ENCODE peak calls at places on chromosome 3, in five cellular contexts. One of them, this sample, is unnamed.

GRCh38 chr3:8839607-8840325 is 70.4 kb upstream of the OXTR start:
- DNase-seq in SHP77: no peak
- DNase-seq in left ventricle myocardium superior: no peak
- DNase-seq in stimulated activated CD4-positive, alpha-beta T cell treated with anti-CD3 and anti-CD28 coated beads, Interleukin-4, amount 100 ng/mL, for 48 hours: no peak
- DNase-seq in SK-MEL-5: no peak
- DNase-seq in this sample: no peak

GRCh38 chr3:88807471-88808090 is 299.8 kb upstream of the EPHA3 start:
- DNase-seq in SHP77: no peak
- DNase-seq in left ventricle myocardium superior: no peak
- DNase-seq in stimulated activated CD4-positive, alpha-beta T cell treated with anti-CD3 and anti-CD28 coated beads, Interleukin-4, amount 100 ng/mL, for 48 hours: no peak
- DNase-seq in SK-MEL-5: no peak
- DNase-seq in this sample: peak; percentile 39

GRCh38 chr3:151709847-151710246 is 23.9 kb upstream of the AADACL2 start:
- DNase-seq in SHP77: no peak
- DNase-seq in left ventricle myocardium superior: no peak
- DNase-seq in stimulated activated CD4-positive, alpha-beta T cell treated with anti-CD3 and anti-CD28 coated beads, Interleukin-4, amount 100 ng/mL, for 48 hours: no peak
- DNase-seq in SK-MEL-5: no peak
- DNase-seq in this sample: no peak

GRCh38 chr3:105195260-105195659 is 171.4 kb upstream of the ALCAM start:
- DNase-seq in SHP77: no peak
- DNase-seq in left ventricle myocardium superior: no peak
- DNase-seq in stimulated activated CD4-positive, alpha-beta T cell treated with anti-CD3 and anti-CD28 coated beads, Interleukin-4, amount 100 ng/mL, for 48 hours: no peak
- DNase-seq in SK-MEL-5: no peak
- DNase-seq in this sample: no peak

GRCh38 chr3:179189764-179190163 is 41.6 kb downstream of the PIK3CA start:
- DNase-seq in SHP77: no peak
- DNase-seq in left ventricle myocardium superior: no peak
- DNase-seq in stimulated activated CD4-positive, alpha-beta T cell treated with anti-CD3 and anti-CD28 coated beads, Interleukin-4, amount 100 ng/mL, for 48 hours: no peak
- DNase-seq in SK-MEL-5: no peak
- DNase-seq in this sample: no peak

GRCh38 chr3:42886294-42886822 is 10.7 kb upstream of the CYP8B1 start:
- DNase-seq in SHP77: no peak
- DNase-seq in left ventricle myocardium superior: no peak
- DNase-seq in stimulated activated CD4-positive, alpha-beta T cell treated with anti-CD3 and anti-CD28 coated beads, Interleukin-4, amount 100 ng/mL, for 48 hours: no peak
- DNase-seq in SK-MEL-5: peak; percentile 15
- DNase-seq in this sample: no peak

GRCh38 chr3:120497813-120498212 is 47.0 kb upstream of the FSTL1 start:
- DNase-seq in SHP77: no peak
- DNase-seq in left ventricle myocardium superior: no peak
- DNase-seq in stimulated activated CD4-positive, alpha-beta T cell treated with anti-CD3 and anti-CD28 coated beads, Interleukin-4, amount 100 ng/mL, for 48 hours: no peak
- DNase-seq in SK-MEL-5: no peak
- DNase-seq in this sample: no peak

GRCh38 chr3:9915252-9916141 is 1.4 kb upstream of the IL17RC start:
- DNase-seq in SHP77: no peak
- DNase-seq in left ventricle myocardium superior: peak; percentile 85
- DNase-seq in stimulated activated CD4-positive, alpha-beta T cell treated with anti-CD3 and anti-CD28 coated beads, Interleukin-4, amount 100 ng/mL, for 48 hours: no peak
- DNase-seq in SK-MEL-5: peak; percentile 32
- DNase-seq in this sample: no peak

GRCh38 chr3:49161808-49162530 is 4.2 kb downstream of the CCDC71 start:
- DNase-seq in SHP77: no peak
- DNase-seq in left ventricle myocardium superior: no peak
- DNase-seq in stimulated activated CD4-positive, alpha-beta T cell treated with anti-CD3 and anti-CD28 coated beads, Interleukin-4, amount 100 ng/mL, for 48 hours: no peak
- DNase-seq in SK-MEL-5: no peak
- DNase-seq in this sample: no peak

GRCh38 chr3:183158552-183159006 is 4.0 kb downstream of the LAMP3 start:
- DNase-seq in SHP77: no peak
- DNase-seq in left ventricle myocardium superior: no peak
- DNase-seq in stimulated activated CD4-positive, alpha-beta T cell treated with anti-CD3 and anti-CD28 coated beads, Interleukin-4, amount 100 ng/mL, for 48 hours: no peak
- DNase-seq in SK-MEL-5: peak; percentile 16
- DNase-seq in this sample: no peak

GRCh38 chr3:52779411-52780297 is 2.3 kb downstream of the ITIH1 start:
- DNase-seq in SHP77: no peak
- DNase-seq in left ventricle myocardium superior: no peak
- DNase-seq in stimulated activated CD4-positive, alpha-beta T cell treated with anti-CD3 and anti-CD28 coated beads, Interleukin-4, amount 100 ng/mL, for 48 hours: no peak
- DNase-seq in SK-MEL-5: no peak
- DNase-seq in this sample: no peak

GRCh38 chr3:169345662-169346331 is 317.7 kb downstream of the MECOM start:
- DNase-seq in SHP77: no peak
- DNase-seq in left ventricle myocardium superior: no peak
- DNase-seq in stimulated activated CD4-positive, alpha-beta T cell treated with anti-CD3 and anti-CD28 coated beads, Interleukin-4, amount 100 ng/mL, for 48 hours: no peak
- DNase-seq in SK-MEL-5: no peak
- DNase-seq in this sample: no peak

GRCh38 chr3:151439652-151440125 is 21.2 kb downstream of the IGSF10 start:
- DNase-seq in SHP77: peak; percentile 30
- DNase-seq in left ventricle myocardium superior: no peak
- DNase-seq in stimulated activated CD4-positive, alpha-beta T cell treated with anti-CD3 and anti-CD28 coated beads, Interleukin-4, amount 100 ng/mL, for 48 hours: no peak
- DNase-seq in SK-MEL-5: peak; percentile 85
- DNase-seq in this sample: no peak

GRCh38 chr3:8842293-8842692 is 72.9 kb upstream of the OXTR start:
- DNase-seq in SHP77: no peak
- DNase-seq in left ventricle myocardium superior: no peak
- DNase-seq in stimulated activated CD4-positive, alpha-beta T cell treated with anti-CD3 and anti-CD28 coated beads, Interleukin-4, amount 100 ng/mL, for 48 hours: no peak
- DNase-seq in SK-MEL-5: no peak
- DNase-seq in this sample: no peak

GRCh38 chr3:193560870-193561269 is 6.2 kb upstream of the ATP13A4 start:
- DNase-seq in SHP77: no peak
- DNase-seq in left ventricle myocardium superior: peak; percentile 48
- DNase-seq in stimulated activated CD4-positive, alpha-beta T cell treated with anti-CD3 and anti-CD28 coated beads, Interleukin-4, amount 100 ng/mL, for 48 hours: no peak
- DNase-seq in SK-MEL-5: no peak
- DNase-seq in this sample: no peak

GRCh38 chr3:171365489-171365888 is 94.7 kb downstream of the TNIK start:
- DNase-seq in SHP77: no peak
- DNase-seq in left ventricle myocardium superior: no peak
- DNase-seq in stimulated activated CD4-positive, alpha-beta T cell treated with anti-CD3 and anti-CD28 coated beads, Interleukin-4, amount 100 ng/mL, for 48 hours: no peak
- DNase-seq in SK-MEL-5: no peak
- DNase-seq in this sample: no peak

GRCh38 chr3:66450389-66451022 is 50.3 kb downstream of the LRIG1 start:
- DNase-seq in SHP77: no peak
- DNase-seq in left ventricle myocardium superior: peak; percentile 69
- DNase-seq in stimulated activated CD4-positive, alpha-beta T cell treated with anti-CD3 and anti-CD28 coated beads, Interleukin-4, amount 100 ng/mL, for 48 hours: no peak
- DNase-seq in SK-MEL-5: no peak
- DNase-seq in this sample: no peak

GRCh38 chr3:71166839-71167238 is 416.7 kb downstream of the FOXP1 start:
- DNase-seq in SHP77: peak; percentile 54
- DNase-seq in left ventricle myocardium superior: no peak
- DNase-seq in stimulated activated CD4-positive, alpha-beta T cell treated with anti-CD3 and anti-CD28 coated beads, Interleukin-4, amount 100 ng/mL, for 48 hours: no peak
- DNase-seq in SK-MEL-5: no peak
- DNase-seq in this sample: no peak

GRCh38 chr3:172678068-172678467 is 32.8 kb downstream of the NCEH1 start:
- DNase-seq in SHP77: no peak
- DNase-seq in left ventricle myocardium superior: no peak
- DNase-seq in stimulated activated CD4-positive, alpha-beta T cell treated with anti-CD3 and anti-CD28 coated beads, Interleukin-4, amount 100 ng/mL, for 48 hours: no peak
- DNase-seq in SK-MEL-5: peak; percentile 17
- DNase-seq in this sample: no peak

GRCh38 chr3:161171113-161171512 is 50.0 kb upstream of the NMD3 start:
- DNase-seq in SHP77: no peak
- DNase-seq in left ventricle myocardium superior: peak; percentile 66
- DNase-seq in stimulated activated CD4-positive, alpha-beta T cell treated with anti-CD3 and anti-CD28 coated beads, Interleukin-4, amount 100 ng/mL, for 48 hours: no peak
- DNase-seq in SK-MEL-5: no peak
- DNase-seq in this sample: peak; percentile 55

GRCh38 chr3:127671523-127672428 is 976 bp upstream of the ABTB1 start:
- DNase-seq in SHP77: peak; percentile 28
- DNase-seq in left ventricle myocardium superior: peak; percentile 51
- DNase-seq in stimulated activated CD4-positive, alpha-beta T cell treated with anti-CD3 and anti-CD28 coated beads, Interleukin-4, amount 100 ng/mL, for 48 hours: no peak
- DNase-seq in SK-MEL-5: no peak
- DNase-seq in this sample: no peak

GRCh38 chr3:178562143-178562868 is 26.1 kb downstream of the KCNMB2 start:
- DNase-seq in SHP77: no peak
- DNase-seq in left ventricle myocardium superior: peak; percentile 40
- DNase-seq in stimulated activated CD4-positive, alpha-beta T cell treated with anti-CD3 and anti-CD28 coated beads, Interleukin-4, amount 100 ng/mL, for 48 hours: no peak
- DNase-seq in SK-MEL-5: no peak
- DNase-seq in this sample: no peak

GRCh38 chr3:181711325-181712135 is at the start of gene SOX2:
- DNase-seq in SHP77: peak; percentile 91
- DNase-seq in left ventricle myocardium superior: peak; percentile 59
- DNase-seq in stimulated activated CD4-positive, alpha-beta T cell treated with anti-CD3 and anti-CD28 coated beads, Interleukin-4, amount 100 ng/mL, for 48 hours: no peak
- DNase-seq in SK-MEL-5: peak; percentile 84
- DNase-seq in this sample: peak; percentile 59

GRCh38 chr3:98581474-98581873 is 11.9 kb downstream of the CPOX start:
- DNase-seq in SHP77: no peak
- DNase-seq in left ventricle myocardium superior: no peak
- DNase-seq in stimulated activated CD4-positive, alpha-beta T cell treated with anti-CD3 and anti-CD28 coated beads, Interleukin-4, amount 100 ng/mL, for 48 hours: no peak
- DNase-seq in SK-MEL-5: no peak
- DNase-seq in this sample: no peak

GRCh38 chr3:36166477-36166876 is 213.8 kb upstream of the STAC start:
- DNase-seq in SHP77: no peak
- DNase-seq in left ventricle myocardium superior: no peak
- DNase-seq in stimulated activated CD4-positive, alpha-beta T cell treated with anti-CD3 and anti-CD28 coated beads, Interleukin-4, amount 100 ng/mL, for 48 hours: no peak
- DNase-seq in SK-MEL-5: no peak
- DNase-seq in this sample: peak; percentile 91

GRCh38 chr3:124372784-124373183 is 357.5 kb upstream of the UMPS start:
- DNase-seq in SHP77: no peak
- DNase-seq in left ventricle myocardium superior: no peak
- DNase-seq in stimulated activated CD4-positive, alpha-beta T cell treated with anti-CD3 and anti-CD28 coated beads, Interleukin-4, amount 100 ng/mL, for 48 hours: no peak
- DNase-seq in SK-MEL-5: no peak
- DNase-seq in this sample: no peak

GRCh38 chr3:148147896-148148295 is 549.8 kb upstream of the AGTR1 start:
- DNase-seq in SHP77: no peak
- DNase-seq in left ventricle myocardium superior: no peak
- DNase-seq in stimulated activated CD4-positive, alpha-beta T cell treated with anti-CD3 and anti-CD28 coated beads, Interleukin-4, amount 100 ng/mL, for 48 hours: no peak
- DNase-seq in SK-MEL-5: no peak
- DNase-seq in this sample: no peak

GRCh38 chr3:13494463-13495350 is 14.6 kb downstream of the HDAC11 start:
- DNase-seq in SHP77: no peak
- DNase-seq in left ventricle myocardium superior: peak; percentile 19
- DNase-seq in stimulated activated CD4-positive, alpha-beta T cell treated with anti-CD3 and anti-CD28 coated beads, Interleukin-4, amount 100 ng/mL, for 48 hours: no peak
- DNase-seq in SK-MEL-5: peak; percentile 57
- DNase-seq in this sample: no peak

GRCh38 chr3:53902711-53903110 is 11.1 kb upstream of the SELENOK start:
- DNase-seq in SHP77: no peak
- DNase-seq in left ventricle myocardium superior: no peak
- DNase-seq in stimulated activated CD4-positive, alpha-beta T cell treated with anti-CD3 and anti-CD28 coated beads, Interleukin-4, amount 100 ng/mL, for 48 hours: no peak
- DNase-seq in SK-MEL-5: no peak
- DNase-seq in this sample: no peak

GRCh38 chr3:64084640-64085039 is 61.3 kb upstream of the PSMD6 start:
- DNase-seq in SHP77: no peak
- DNase-seq in left ventricle myocardium superior: no peak
- DNase-seq in stimulated activated CD4-positive, alpha-beta T cell treated with anti-CD3 and anti-CD28 coated beads, Interleukin-4, amount 100 ng/mL, for 48 hours: no peak
- DNase-seq in SK-MEL-5: no peak
- DNase-seq in this sample: peak; percentile 68

GRCh38 chr3:63948995-63949394 is 36.8 kb upstream of the SCAANT1 start:
- DNase-seq in SHP77: no peak
- DNase-seq in left ventricle myocardium superior: no peak
- DNase-seq in stimulated activated CD4-positive, alpha-beta T cell treated with anti-CD3 and anti-CD28 coated beads, Interleukin-4, amount 100 ng/mL, for 48 hours: no peak
- DNase-seq in SK-MEL-5: no peak
- DNase-seq in this sample: no peak

GRCh38 chr3:113712129-113712528 is 15.7 kb upstream of the USF3 start:
- DNase-seq in SHP77: no peak
- DNase-seq in left ventricle myocardium superior: no peak
- DNase-seq in stimulated activated CD4-positive, alpha-beta T cell treated with anti-CD3 and anti-CD28 coated beads, Interleukin-4, amount 100 ng/mL, for 48 hours: no peak
- DNase-seq in SK-MEL-5: peak; percentile 93
- DNase-seq in this sample: peak; percentile 8

This sample was measured in epithelial cell of prostate.